ENCODE peak calls at places on chromosomes 2 and 18, in eight cellular contexts. One of them, this sample, is unnamed.

GRCh38 chr2:145752091-145752806 is 1232.3 kb upstream of the ZEB2 start:
- DNase-seq in osteoblast: no peak
- DNase-seq in colonic mucosa: no peak
- DNase-seq in heart left ventricle: peak; percentile 13
- DNase-seq in neuronal stem cell: peak; percentile 41
- DNase-seq in stomach: no peak
- DNase-seq in ascending aorta: no peak
- DNase-seq in SK-N-SH: peak; percentile 22
- DNase-seq in this sample: no peak

GRCh38 chr2:145644820-145645302 is 1124.9 kb upstream of the ZEB2 start:
- DNase-seq in stomach: no peak
- DNase-seq in heart left ventricle: no peak
- DNase-seq in neuronal stem cell: no peak
- DNase-seq in colonic mucosa: no peak
- DNase-seq in ascending aorta: no peak
- DNase-seq in SK-N-SH: no peak
- DNase-seq in osteoblast: no peak
- DNase-seq in this sample: no peak

GRCh38 chr2:39311469-39311868 is 67.7 kb upstream of the CDKL4 start:
- DNase-seq in neuronal stem cell: no peak
- DNase-seq in ascending aorta: no peak
- DNase-seq in osteoblast: no peak
- DNase-seq in stomach: no peak
- DNase-seq in heart left ventricle: no peak
- DNase-seq in colonic mucosa: no peak
- DNase-seq in SK-N-SH: no peak
- DNase-seq in this sample: no peak

GRCh38 chr18:70074091-70074490 is 126.4 kb upstream of the CD226 start:
- DNase-seq in heart left ventricle: no peak
- DNase-seq in colonic mucosa: no peak
- DNase-seq in neuronal stem cell: no peak
- DNase-seq in ascending aorta: no peak
- DNase-seq in SK-N-SH: no peak
- DNase-seq in stomach: no peak
- DNase-seq in osteoblast: no peak
- DNase-seq in this sample: no peak

GRCh38 chr2:96374211-96374951 is 38.8 kb downstream of the NCAPH start:
- DNase-seq in SK-N-SH: peak; percentile 64
- DNase-seq in ascending aorta: no peak
- DNase-seq in neuronal stem cell: no peak
- DNase-seq in heart left ventricle: peak; percentile 71
- DNase-seq in colonic mucosa: no peak
- DNase-seq in osteoblast: no peak
- DNase-seq in stomach: peak; percentile 83
- DNase-seq in this sample: no peak

GRCh38 chr18:57410749-57411148 is 24.4 kb upstream of the ONECUT2 start:
- DNase-seq in colonic mucosa: no peak
- DNase-seq in neuronal stem cell: no peak
- DNase-seq in osteoblast: no peak
- DNase-seq in stomach: no peak
- DNase-seq in SK-N-SH: peak; percentile 19
- DNase-seq in ascending aorta: no peak
- DNase-seq in heart left ventricle: no peak
- DNase-seq in this sample: no peak

GRCh38 chr2:237242091-237242536 is 156.4 kb downstream of the COPS8 start:
- DNase-seq in SK-N-SH: no peak
- DNase-seq in colonic mucosa: no peak
- DNase-seq in neuronal stem cell: no peak
- DNase-seq in heart left ventricle: no peak
- DNase-seq in osteoblast: no peak
- DNase-seq in stomach: no peak
- DNase-seq in ascending aorta: no peak
- DNase-seq in this sample: no peak

GRCh38 chr18:65255417-65255816 is 495.4 kb upstream of the CDH7 start:
- DNase-seq in neuronal stem cell: no peak
- DNase-seq in ascending aorta: no peak
- DNase-seq in osteoblast: no peak
- DNase-seq in heart left ventricle: no peak
- DNase-seq in colonic mucosa: no peak
- DNase-seq in stomach: no peak
- DNase-seq in SK-N-SH: no peak
- DNase-seq in this sample: no peak

GRCh38 chr2:122300758-122301157 is 545.3 kb downstream of the TSN start:
- DNase-seq in heart left ventricle: no peak
- DNase-seq in ascending aorta: no peak
- DNase-seq in neuronal stem cell: no peak
- DNase-seq in colonic mucosa: no peak
- DNase-seq in SK-N-SH: no peak
- DNase-seq in osteoblast: no peak
- DNase-seq in stomach: no peak
- DNase-seq in this sample: no peak

GRCh38 chr18:67072789-67073188 is 443.7 kb downstream of the DSEL start:
- DNase-seq in neuronal stem cell: no peak
- DNase-seq in heart left ventricle: no peak
- DNase-seq in stomach: no peak
- DNase-seq in ascending aorta: no peak
- DNase-seq in osteoblast: no peak
- DNase-seq in SK-N-SH: no peak
- DNase-seq in colonic mucosa: no peak
- DNase-seq in this sample: no peak

GRCh38 chr2:158772306-158773078 is 22.6 kb upstream of the DAPL1 start:
- DNase-seq in stomach: no peak
- DNase-seq in heart left ventricle: no peak
- DNase-seq in ascending aorta: no peak
- DNase-seq in SK-N-SH: no peak
- DNase-seq in colonic mucosa: no peak
- DNase-seq in osteoblast: no peak
- DNase-seq in neuronal stem cell: no peak
- DNase-seq in this sample: no peak

GRCh38 chr2:44310287-44310686 is 35.0 kb downstream of the SLC3A1 start:
- DNase-seq in stomach: no peak
- DNase-seq in ascending aorta: no peak
- DNase-seq in SK-N-SH: no peak
- DNase-seq in colonic mucosa: no peak
- DNase-seq in heart left ventricle: no peak
- DNase-seq in neuronal stem cell: no peak
- DNase-seq in osteoblast: no peak
- DNase-seq in this sample: no peak

GRCh38 chr2:158529379-158530110 is 72.8 kb downstream of the PKP4 start:
- DNase-seq in colonic mucosa: no peak
- DNase-seq in neuronal stem cell: no peak
- DNase-seq in SK-N-SH: no peak
- DNase-seq in osteoblast: peak; percentile 60
- DNase-seq in heart left ventricle: no peak
- DNase-seq in ascending aorta: no peak
- DNase-seq in stomach: no peak
- DNase-seq in this sample: no peak

GRCh38 chr2:23153484-23153883 is 231.5 kb upstream of the KLHL29 start:
- DNase-seq in stomach: no peak
- DNase-seq in neuronal stem cell: no peak
- DNase-seq in osteoblast: no peak
- DNase-seq in colonic mucosa: no peak
- DNase-seq in ascending aorta: no peak
- DNase-seq in SK-N-SH: no peak
- DNase-seq in heart left ventricle: no peak
- DNase-seq in this sample: no peak

GRCh38 chr18:50986360-50987087 is 18.7 kb downstream of the ELAC1 start:
- DNase-seq in heart left ventricle: no peak
- DNase-seq in osteoblast: no peak
- DNase-seq in neuronal stem cell: no peak
- DNase-seq in ascending aorta: no peak
- DNase-seq in colonic mucosa: no peak
- DNase-seq in SK-N-SH: no peak
- DNase-seq in stomach: no peak
- DNase-seq in this sample: no peak

GRCh38 chr2:143163499-143163898 is 34.3 kb downstream of the ARHGAP15 start:
- DNase-seq in stomach: no peak
- DNase-seq in osteoblast: no peak
- DNase-seq in neuronal stem cell: no peak
- DNase-seq in SK-N-SH: no peak
- DNase-seq in ascending aorta: no peak
- DNase-seq in heart left ventricle: no peak
- DNase-seq in colonic mucosa: no peak
- DNase-seq in this sample: no peak

GRCh38 chr2:143161982-143162837 is 33.0 kb downstream of the ARHGAP15 start:
- DNase-seq in stomach: peak; percentile 29
- DNase-seq in ascending aorta: no peak
- DNase-seq in heart left ventricle: peak; percentile 9
- DNase-seq in SK-N-SH: peak; percentile 21
- DNase-seq in osteoblast: no peak
- DNase-seq in colonic mucosa: peak; percentile 20
- DNase-seq in neuronal stem cell: peak; percentile 27
- DNase-seq in this sample: peak; percentile 63

GRCh38 chr2:143162997-143163396 is 33.8 kb downstream of the ARHGAP15 start:
- DNase-seq in neuronal stem cell: no peak
- DNase-seq in SK-N-SH: no peak
- DNase-seq in colonic mucosa: no peak
- DNase-seq in osteoblast: no peak
- DNase-seq in heart left ventricle: no peak
- DNase-seq in stomach: no peak
- DNase-seq in ascending aorta: no peak
- DNase-seq in this sample: no peak

GRCh38 chr2:143158500-143159262 is 29.5 kb downstream of the ARHGAP15 start:
- DNase-seq in ascending aorta: no peak
- DNase-seq in osteoblast: no peak
- DNase-seq in neuronal stem cell: no peak
- DNase-seq in SK-N-SH: no peak
- DNase-seq in stomach: no peak
- DNase-seq in heart left ventricle: no peak
- DNase-seq in colonic mucosa: no peak
- DNase-seq in this sample: no peak

GRCh38 chr2:143160732-143161707 is 31.8 kb downstream of the ARHGAP15 start:
- DNase-seq in ascending aorta: no peak
- DNase-seq in neuronal stem cell: peak; percentile 12
- DNase-seq in SK-N-SH: no peak
- DNase-seq in osteoblast: no peak
- DNase-seq in heart left ventricle: no peak
- DNase-seq in stomach: no peak
- DNase-seq in colonic mucosa: no peak
- DNase-seq in this sample: no peak
- H3K4me1 ChIP-seq in ascending aorta: no peaks in the 10 kb centered on the region
- H3K4me1 ChIP-seq in neuronal stem cell: peaks cover 4% of the 10 kb centered on the region
- H3K4me1 ChIP-seq in SK-N-SH: no peaks in the 10 kb centered on the region
- H3K4me1 ChIP-seq in osteoblast: no peaks in the 10 kb centered on the region
- H3K4me1 ChIP-seq in heart left ventricle: no peaks in the 10 kb centered on the region
- H3K4me1 ChIP-seq in stomach: no peaks in the 10 kb centered on the region
- H3K4me1 ChIP-seq in colonic mucosa: no peaks in the 10 kb centered on the region
- H3K4me1 ChIP-seq in this sample: no peaks in the 10 kb centered on the region

GRCh38 chr2:19362652-19363473 is 4.4 kb upstream of the OSR1 start:
- DNase-seq in ascending aorta: no peak
- DNase-seq in neuronal stem cell: peak; percentile 73
- DNase-seq in stomach: peak; percentile 78
- DNase-seq in SK-N-SH: peak; percentile 91
- DNase-seq in osteoblast: peak; percentile 94
- DNase-seq in heart left ventricle: peak; percentile 85
- DNase-seq in colonic mucosa: peak; percentile 88
- DNase-seq in this sample: peak; percentile 84
- H3K27me3 ChIP-seq in ascending aorta: no peaks in the 10 kb centered on the region
- H3K27me3 ChIP-seq in neuronal stem cell: peaks cover 20% of the 10 kb centered on the region
- H3K27me3 ChIP-seq in stomach: peaks cover 61% of the 10 kb centered on the region
- H3K27me3 ChIP-seq in SK-N-SH: no peaks in the 10 kb centered on the region
- H3K27me3 ChIP-seq in osteoblast: no peaks in the 10 kb centered on the region
- H3K27me3 ChIP-seq in heart left ventricle: peaks cover 52% of the 10 kb centered on the region
- H3K27me3 ChIP-seq in colonic mucosa: peaks cover 19% of the 10 kb centered on the region
- H3K27me3 ChIP-seq in this sample: no peaks in the 10 kb centered on the region

GRCh38 chr2:101962243-101962809 is 29.4 kb upstream of the IL1R2 start:
- DNase-seq in osteoblast: peak; percentile 37
- DNase-seq in ascending aorta: no peak
- DNase-seq in stomach: no peak
- DNase-seq in SK-N-SH: no peak
- DNase-seq in neuronal stem cell: no peak
- DNase-seq in colonic mucosa: no peak
- DNase-seq in heart left ventricle: no peak
- DNase-seq in this sample: no peak
- H3K4me1 ChIP-seq in osteoblast: peaks cover 41% of the 10 kb centered on the region
- H3K4me1 ChIP-seq in ascending aorta: peaks cover 18% of the 10 kb centered on the region
- H3K4me1 ChIP-seq in stomach: peaks cover 9% of the 10 kb centered on the region
- H3K4me1 ChIP-seq in SK-N-SH: no peaks in the 10 kb centered on the region
- H3K4me1 ChIP-seq in neuronal stem cell: no peaks in the 10 kb centered on the region
- H3K4me1 ChIP-seq in colonic mucosa: no peaks in the 10 kb centered on the region
- H3K4me1 ChIP-seq in heart left ventricle: peaks cover 15% of the 10 kb centered on the region
- H3K4me1 ChIP-seq in this sample: peaks cover 3% of the 10 kb centered on the region

DNA sequence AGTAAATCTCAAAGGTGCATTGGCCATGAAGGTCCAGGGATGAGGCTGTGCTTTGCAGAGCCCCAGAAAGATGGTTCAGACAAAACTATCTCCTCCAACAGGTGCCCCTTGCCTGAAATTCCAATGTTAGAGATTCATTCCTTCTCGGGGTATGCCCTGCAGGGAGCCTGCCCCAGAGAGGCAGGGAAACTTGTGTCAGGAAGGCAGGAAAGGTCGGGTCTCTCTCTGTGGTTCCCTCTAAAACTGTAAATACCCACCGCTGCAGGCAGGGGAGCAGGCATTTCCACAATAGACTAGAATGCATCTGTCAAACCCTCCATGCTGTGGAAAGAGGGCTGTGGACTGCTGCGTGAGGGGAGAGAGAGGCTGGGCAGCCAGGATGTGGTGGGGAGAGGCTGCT is 207.8 kb upstream of the SMAD2 start:
- DNase-seq in neuronal stem cell: no peak
- DNase-seq in ascending aorta: no peak
- DNase-seq in SK-N-SH: no peak
- DNase-seq in heart left ventricle: no peak
- DNase-seq in colonic mucosa: no peak
- DNase-seq in stomach: no peak
- DNase-seq in osteoblast: no peak
- DNase-seq in this sample: peak; percentile 30
- H3K27me3 ChIP-seq in neuronal stem cell: peaks cover 15% of the 10 kb centered on the region
- H3K27me3 ChIP-seq in ascending aorta: no peaks in the 10 kb centered on the region
- H3K27me3 ChIP-seq in SK-N-SH: peaks cover 47% of the 10 kb centered on the region
- H3K27me3 ChIP-seq in heart left ventricle: peaks cover 29% of the 10 kb centered on the region
- H3K27me3 ChIP-seq in colonic mucosa: peaks cover 11% of the 10 kb centered on the region
- H3K27me3 ChIP-seq in stomach: peaks cover 34% of the 10 kb centered on the region
- H3K27me3 ChIP-seq in osteoblast: peaks cover 50% of the 10 kb centered on the region
- H3K27me3 ChIP-seq in this sample: no peaks in the 10 kb centered on the region